ENCODE peak calls at places on chromosome 17, in nine cellular contexts. X is M059J, R is renal cortical epithelial cell, B is GM04504, Z is BE2C, S is WERI-Rb-1, Y is spleen, A is A172, Q is NCI-H69. V is an unnamed sample.

GRCh38 chr17:77428901-77429734 is 288.3 kb downstream of the SEC14L1 start:
- DNase-seq in X (no peak), R (no peak), B (no peak), Z (no peak), S (peak), Y (no peak), A (no peak), Q (no peak), V (no peak)

GRCh38 chr17:14942511-14943185 is 322.5 kb downstream of the PMP22 start:
- DNase-seq in X (peak), R (no peak), B (no peak), Z (no peak), S (no peak), Y (no peak), A (no peak), Q (no peak), V (no peak)

GRCh38 chr17:7479389-7480192 is at the start of gene ZBTB4:
- DNase-seq in X (peak), R (no peak), B (peak), Z (peak), S (peak), Y (peak), A (no peak), Q (peak), V (peak)

GRCh38 chr17:77382356-77382911 is 241.7 kb downstream of the SEC14L1 start:
- DNase-seq in X (no peak), R (no peak), B (no peak), Z (no peak), S (no peak), Y (no peak), A (no peak), Q (peak), V (peak)

GRCh38 chr17:55056530-55056929 is 88.0 kb downstream of the STXBP4 start:
- DNase-seq in X (peak), R (no peak), B (no peak), Z (peak), S (no peak), Y (no peak), A (peak), Q (peak), V (no peak)

GRCh38 chr17:75504347-75505151 is 10.8 kb downstream of the CASKIN2 start:
- DNase-seq in X (peak), R (no peak), B (no peak), Z (peak), S (peak), Y (peak), A (no peak), Q (peak), V (peak)

GRCh38 chr17:2122641-2123302 is 67.9 kb downstream of the HIC1 start:
- DNase-seq in X (no peak), R (no peak), B (no peak), Z (peak), S (no peak), Y (peak), A (no peak), Q (peak), V (no peak)

GRCh38 chr17:8621585-8621984 is 8.9 kb downstream of the MYH10 start:
- DNase-seq in X (peak), R (peak), B (no peak), Z (no peak), S (no peak), Y (no peak), A (no peak), Q (no peak), V (no peak)

GRCh38 chr17:4807534-4808377 is 804 bp downstream of the PLD2 start:
- DNase-seq in X (no peak), R (no peak), B (no peak), Z (no peak), S (no peak), Y (no peak), A (no peak), Q (no peak), V (no peak)

GRCh38 chr17:65785109-65785508 is 223.7 kb upstream of the AXIN2 start:
- DNase-seq in X (peak), R (peak), B (peak), Z (no peak), S (no peak), Y (no peak), A (peak), Q (peak), V (no peak)

GRCh38 chr17:50095626-50096037 is 481 bp downstream of the PDK2 start:
- DNase-seq in X (no peak), R (no peak), B (no peak), Z (no peak), S (no peak), Y (no peak), A (no peak), Q (no peak), V (no peak)

GRCh38 chr17:63697341-63698286 is 2.3 kb downstream of the LIMD2 start:
- DNase-seq in X (peak), R (peak), B (no peak), Z (peak), S (peak), Y (peak), A (peak), Q (peak), V (peak)

GRCh38 chr17:30808785-30809286 is 15.7 kb downstream of the CRLF3 start:
- DNase-seq in X (no peak), R (no peak), B (no peak), Z (no peak), S (no peak), Y (no peak), A (no peak), Q (no peak), V (no peak)

GRCh38 chr17:82242977-82243647 is 14.3 kb downstream of the SLC16A3 start:
- DNase-seq in X (peak), R (peak), B (peak), Z (peak), S (no peak), Y (peak), A (peak), Q (no peak), V (no peak)

GRCh38 chr17:40474419-40475002 is 26.9 kb downstream of the TNS4 start:
- DNase-seq in X (no peak), R (no peak), B (no peak), Z (no peak), S (peak), Y (no peak), A (no peak), Q (peak), V (no peak)

GRCh38 chr17:44773140-44773539 is 14.4 kb downstream of the ADAM11 start:
- DNase-seq in X (no peak), R (no peak), B (no peak), Z (no peak), S (no peak), Y (no peak), A (no peak), Q (no peak), V (no peak)

GRCh38 chr17:66089764-66090163 is 102.2 kb downstream of the CEP112 start:
- DNase-seq in X (no peak), R (no peak), B (no peak), Z (no peak), S (no peak), Y (no peak), A (no peak), Q (no peak), V (no peak)

GRCh38 chr17:44374306-44375195 is 10.9 kb upstream of the FAM171A2 start:
- DNase-seq in X (no peak), R (no peak), B (no peak), Z (no peak), S (peak), Y (no peak), A (no peak), Q (no peak), V (no peak)

GRCh38 chr17:8924595-8924994 is 40.9 kb downstream of the PIK3R5 start:
- DNase-seq in X (no peak), R (no peak), B (no peak), Z (no peak), S (no peak), Y (no peak), A (no peak), Q (no peak), V (no peak)

GRCh38 chr17:82878545-82878944 is 38.7 kb upstream of the ZNF750 start:
- DNase-seq in X (no peak), R (no peak), B (no peak), Z (no peak), S (no peak), Y (peak), A (no peak), Q (no peak), V (no peak)

GRCh38 chr17:8162997-8163977 is 539 bp upstream of the VAMP2 start:
- DNase-seq in X (no peak), R (no peak), B (no peak), Z (no peak), S (peak), Y (peak), A (no peak), Q (no peak), V (no peak)

GRCh38 chr17:45345246-45345553 is 28.4 kb upstream of the MAP3K14 start:
- DNase-seq in X (no peak), R (no peak), B (no peak), Z (no peak), S (no peak), Y (peak), A (no peak), Q (no peak), V (no peak)

GRCh38 chr17:40864661-40865380 is 2.2 kb downstream of the KRT12 start:
- DNase-seq in X (no peak), R (no peak), B (no peak), Z (no peak), S (no peak), Y (no peak), A (no peak), Q (no peak), V (no peak)

GRCh38 chr17:68035131-68035522 is 408 bp upstream of the KPNA2 start:
- DNase-seq in X (no peak), R (no peak), B (no peak), Z (peak), S (peak), Y (peak), A (no peak), Q (peak), V (peak)

GRCh38 chr17:3873862-3874261 is 19.0 kb downstream of the CAMKK1 start:
- DNase-seq in X (no peak), R (no peak), B (no peak), Z (no peak), S (no peak), Y (no peak), A (no peak), Q (no peak), V (no peak)

GRCh38 chr17:43175213-43176118 is 4.5 kb downstream of the NBR1 start:
- DNase-seq in X (peak), R (no peak), B (peak), Z (no peak), S (no peak), Y (no peak), A (no peak), Q (no peak), V (no peak)

GRCh38 chr17:32487460-32488176 is 825 bp downstream of the CDK5R1 start:
- DNase-seq in X (no peak), R (no peak), B (no peak), Z (peak), S (peak), Y (peak), A (no peak), Q (peak), V (peak)

GRCh38 chr17:6995500-6996255 is at the start of gene ALOX12:
- DNase-seq in X (no peak), R (no peak), B (no peak), Z (no peak), S (no peak), Y (no peak), A (no peak), Q (no peak), V (no peak)

GRCh38 chr17:10349403-10349802 is 23.4 kb downstream of the MYH13 start:
- DNase-seq in X (no peak), R (no peak), B (no peak), Z (no peak), S (no peak), Y (no peak), A (no peak), Q (no peak), V (no peak)

GRCh38 chr17:78441271-78441986 is 63.0 kb downstream of the PGS1 start:
- DNase-seq in X (no peak), R (no peak), B (no peak), Z (no peak), S (peak), Y (no peak), A (no peak), Q (no peak), V (no peak)

GRCh38 chr17:27647755-27648154 is 16.8 kb downstream of the LGALS9 start:
- DNase-seq in X (no peak), R (no peak), B (no peak), Z (no peak), S (no peak), Y (no peak), A (no peak), Q (no peak), V (no peak)

GRCh38 chr17:36195474-36196098 is 972 bp downstream of the CCL3L1 start:
- DNase-seq in X (no peak), R (no peak), B (no peak), Z (no peak), S (no peak), Y (no peak), A (no peak), Q (no peak), V (no peak)

GRCh38 chr17:76593964-76594363 is 8.3 kb upstream of the ST6GALNAC2 start:
- DNase-seq in X (no peak), R (no peak), B (no peak), Z (no peak), S (no peak), Y (no peak), A (no peak), Q (peak), V (no peak)

GRCh38 chr17:29237476-29238132 is 9.1 kb upstream of the CRYBA1 start:
- DNase-seq in X (peak), R (peak), B (no peak), Z (no peak), S (no peak), Y (no peak), A (no peak), Q (peak), V (peak)

GRCh38 chr17:75899353-75899752 is 2.6 kb upstream of the TRIM65 start:
- DNase-seq in X (no peak), R (no peak), B (no peak), Z (no peak), S (no peak), Y (peak), A (no peak), Q (no peak), V (no peak)

GRCh38 chr17:34974179-34974578 is 6.1 kb upstream of the LIG3 start:
- DNase-seq in X (peak), R (no peak), B (no peak), Z (no peak), S (no peak), Y (no peak), A (no peak), Q (no peak), V (no peak)

GRCh38 chr17:45677770-45678169 is 106.3 kb upstream of the CRHR1 start:
- DNase-seq in X (peak), R (no peak), B (no peak), Z (no peak), S (no peak), Y (no peak), A (peak), Q (peak), V (no peak)

GRCh38 chr17:14302421-14303099 is 1.7 kb downstream of the HS3ST3B1 start:
- DNase-seq in X (peak), R (peak), B (peak), Z (peak), S (peak), Y (peak), A (no peak), Q (peak), V (peak)